ENCODE peak calls at places on chromosomes 7 and 10, in seven cellular contexts. Y, C, T, X, R, S and W are unnamed samples.

GRCh38 chr7:42340462-42340861 is 103.5 kb upstream of the GLI3 start:
- DNase-seq in C (no peak), Y (no peak), R (no peak), T (no peak), X (no peak), S (no peak), W (no peak)

GRCh38 chr7:106313966-106314365 is 29.2 kb upstream of the NAMPT start:
- DNase-seq in R (no peak), T (no peak), C (no peak), X (no peak), S (no peak), Y (no peak), W (no peak)

GRCh38 chr7:28096713-28097112 is 83.9 kb downstream of the JAZF1 start:
- DNase-seq in R (no peak), T (peak; percentile 4), S (peak; percentile 49), Y (peak; percentile 49), X (peak; percentile 68), C (no peak), W (peak; percentile 26)

GRCh38 chr10:6399241-6399701 is 180.8 kb downstream of the PRKCQ start:
- DNase-seq in S (peak; percentile 13), Y (no peak), T (no peak), X (peak; percentile 12), R (no peak), C (no peak), W (no peak)

GRCh38 chr7:98196706-98197605 is 14.3 kb upstream of the BHLHA15 start:
- DNase-seq in T (no peak), R (no peak), S (no peak), X (no peak), Y (no peak), C (no peak), W (no peak)

GRCh38 chr7:116630932-116631449 is 41.0 kb upstream of the MET start:
- DNase-seq in T (no peak), C (peak; percentile 56), R (peak; percentile 43), X (peak; percentile 17), S (peak; percentile 49), Y (no peak), W (no peak)

GRCh38 chr7:128868624-128869137 is 6.0 kb downstream of the ATP6V1F start:
- DNase-seq in C (no peak), Y (no peak), X (no peak), S (no peak), R (no peak), T (no peak), W (no peak)

GRCh38 chr7:144468990-144469732 is 65.7 kb upstream of the NOBOX start:
- DNase-seq in S (no peak), Y (no peak), T (no peak), X (no peak), R (no peak), C (no peak), W (no peak)

GRCh38 chr7:91852263-91852741 is 28.2 kb downstream of the MTERF1 start:
- DNase-seq in S (no peak), T (no peak), R (no peak), Y (no peak), C (no peak), X (peak; percentile 48), W (no peak)

GRCh38 chr7:105776986-105777910 is 99.2 kb downstream of the ATXN7L1 start:
- DNase-seq in R (no peak), T (no peak), X (no peak), S (no peak), C (no peak), Y (no peak), W (no peak)

GRCh38 chr7:140316165-140316661 is 82.1 kb downstream of the SLC37A3 start:
- DNase-seq in T (no peak), S (peak; percentile 5), X (peak; percentile 11), R (peak; percentile 44), Y (peak; percentile 43), C (no peak), W (no peak)

GRCh38 chr10:5775705-5776104 is 37.5 kb downstream of the GDI2 start:
- DNase-seq in S (no peak), C (no peak), X (no peak), T (peak; percentile 83), Y (peak; percentile 84), R (peak; percentile 20), W (peak; percentile 83)

GRCh38 chr10:79285315-79286185 is 61.7 kb upstream of the PPIF start:
- DNase-seq in T (no peak), C (no peak), R (no peak), Y (peak; percentile 63), X (no peak), S (no peak), W (no peak)

GRCh38 chr10:65341323-65341922 is 1584.4 kb upstream of the LRRTM3 start:
- DNase-seq in Y (no peak), R (no peak), T (no peak), X (peak; percentile 88), C (no peak), S (peak; percentile 11), W (no peak)

GRCh38 chr10:124160176-124160575 is 66.8 kb upstream of the CHST15 start:
- DNase-seq in R (no peak), X (no peak), Y (no peak), T (no peak), C (no peak), S (no peak), W (no peak)